ENCODE peak calls at places on chromosomes 5 and 9, in four cellular contexts. One of them, this sample, is unnamed.

GRCh38 chr5:72178910-72179815 is 71.9 kb downstream of the MAP1B start:
- DNase-seq in stomach: no peak
- DNase-seq in upper lobe of right lung: no peak
- DNase-seq in body of pancreas: peak; percentile 65
- DNase-seq in this sample: no peak

GRCh38 chr9:120344230-120344629 is 235.7 kb downstream of the CDK5RAP2 start:
- DNase-seq in stomach: no peak
- DNase-seq in upper lobe of right lung: no peak
- DNase-seq in body of pancreas: no peak
- DNase-seq in this sample: no peak

GRCh38 chr9:136046555-136046921 is 48.6 kb downstream of the NACC2 start:
- DNase-seq in stomach: no peak
- DNase-seq in upper lobe of right lung: no peak
- DNase-seq in body of pancreas: no peak
- DNase-seq in this sample: no peak

GRCh38 chr5:169875091-169875727 is 105.1 kb downstream of the INSYN2B start:
- DNase-seq in stomach: no peak
- DNase-seq in upper lobe of right lung: no peak
- DNase-seq in body of pancreas: peak; percentile 20
- DNase-seq in this sample: no peak

GRCh38 chr9:126661521-126662251 is 48.0 kb downstream of the LMX1B start:
- DNase-seq in stomach: no peak
- DNase-seq in upper lobe of right lung: no peak
- DNase-seq in body of pancreas: peak; percentile 56
- DNase-seq in this sample: no peak

GRCh38 chr9:79701651-79702050 is 129.9 kb downstream of the TLE4 start:
- DNase-seq in stomach: no peak
- DNase-seq in upper lobe of right lung: no peak
- DNase-seq in body of pancreas: no peak
- DNase-seq in this sample: peak; percentile 33

GRCh38 chr9:14107977-14108376 is 206.0 kb downstream of the NFIB start:
- DNase-seq in stomach: no peak
- DNase-seq in upper lobe of right lung: no peak
- DNase-seq in body of pancreas: no peak
- DNase-seq in this sample: no peak

GRCh38 chr5:36417668-36418067 is 116.0 kb upstream of the RANBP3L start:
- DNase-seq in stomach: no peak
- DNase-seq in upper lobe of right lung: no peak
- DNase-seq in body of pancreas: no peak
- DNase-seq in this sample: no peak

GRCh38 chr9:1978941-1979340 is 36.2 kb upstream of the SMARCA2 start:
- DNase-seq in stomach: no peak
- DNase-seq in upper lobe of right lung: no peak
- DNase-seq in body of pancreas: peak; percentile 41
- DNase-seq in this sample: no peak

GRCh38 chr5:67009028-67009427 is 187.6 kb downstream of the CD180 start:
- DNase-seq in stomach: no peak
- DNase-seq in upper lobe of right lung: no peak
- DNase-seq in body of pancreas: peak; percentile 26
- DNase-seq in this sample: no peak

GRCh38 chr9:87201316-87201715 is 254.0 kb upstream of the GAS1 start:
- DNase-seq in stomach: no peak
- DNase-seq in upper lobe of right lung: no peak
- DNase-seq in body of pancreas: no peak
- DNase-seq in this sample: no peak

GRCh38 chr5:87359106-87359505 is 53.6 kb downstream of the CCNH start:
- DNase-seq in stomach: no peak
- DNase-seq in upper lobe of right lung: no peak
- DNase-seq in body of pancreas: no peak
- DNase-seq in this sample: no peak
- H3K27ac ChIP-seq in stomach: no peak overlapping the region
- H3K27ac ChIP-seq in upper lobe of right lung: no peak overlapping the region
- H3K27ac ChIP-seq in body of pancreas: no peak overlapping the region
- H3K27ac ChIP-seq in this sample: no peak overlapping the region

GRCh38 chr9:127796899-127797370 is 5.7 kb upstream of the FPGS start:
- DNase-seq in stomach: no peak
- DNase-seq in upper lobe of right lung: no peak
- DNase-seq in body of pancreas: no peak
- DNase-seq in this sample: no peak
- H3K4me1 ChIP-seq in stomach: peaks cover 46% of the 10 kb centered on the region
- H3K4me1 ChIP-seq in upper lobe of right lung: peaks cover 39% of the 10 kb centered on the region
- H3K4me1 ChIP-seq in body of pancreas: peaks cover 99% of the 10 kb centered on the region
- H3K4me1 ChIP-seq in this sample: no peaks in the 10 kb centered on the region

DNA sequence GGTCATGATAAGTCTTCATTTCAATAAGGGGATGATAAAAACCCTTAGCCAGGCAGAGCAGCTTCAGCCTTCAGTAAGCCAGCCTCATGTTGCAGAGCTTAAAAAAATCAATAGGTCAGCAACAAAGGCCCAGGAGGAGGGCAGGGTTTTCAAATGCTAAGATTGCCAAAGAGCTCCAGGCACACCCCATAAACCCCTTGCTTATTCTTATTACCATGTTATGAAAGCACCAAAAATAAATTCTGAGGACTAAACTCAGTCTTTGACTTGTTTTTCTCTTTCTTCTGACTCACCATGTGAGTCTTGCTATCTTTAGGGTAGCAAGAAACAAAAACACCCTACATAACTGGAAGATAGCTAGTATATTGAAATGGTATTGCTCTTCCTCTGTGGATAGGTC is 317.1 kb downstream of the KCTD16 start:
- DNase-seq in stomach: no peak
- DNase-seq in upper lobe of right lung: no peak
- DNase-seq in body of pancreas: no peak
- DNase-seq in this sample: no peak
- H3K27ac ChIP-seq in stomach: no peak overlapping the region
- H3K27ac ChIP-seq in upper lobe of right lung: no peak overlapping the region
- H3K27ac ChIP-seq in body of pancreas: no peak overlapping the region
- H3K27ac ChIP-seq in this sample: no peak overlapping the region

GRCh38 chr5:132468665-132469379 is 21.8 kb downstream of the IRF1 start:
- DNase-seq in stomach: peak; percentile 23
- DNase-seq in upper lobe of right lung: peak; percentile 29
- DNase-seq in body of pancreas: peak; percentile 1
- DNase-seq in this sample: no peak

GRCh38 chr5:132471944-132472343 is 18.6 kb downstream of the IRF1 start:
- DNase-seq in stomach: peak; percentile 17
- DNase-seq in upper lobe of right lung: peak; percentile 18
- DNase-seq in body of pancreas: peak; percentile 6
- DNase-seq in this sample: no peak

GRCh38 chr5:132469380-132470372 is 20.9 kb downstream of the IRF1 start:
- DNase-seq in stomach: peak; percentile 24
- DNase-seq in upper lobe of right lung: peak; percentile 28
- DNase-seq in body of pancreas: peak; percentile 6
- DNase-seq in this sample: no peak

GRCh38 chr5:132471006-132471907 is 19.3 kb downstream of the IRF1 start:
- DNase-seq in stomach: peak; percentile 23
- DNase-seq in upper lobe of right lung: peak; percentile 18
- DNase-seq in body of pancreas: peak; percentile 16
- DNase-seq in this sample: no peak

GRCh38 chr5:132470596-132470995 is 20.0 kb downstream of the IRF1 start:
- DNase-seq in stomach: peak; percentile 25
- DNase-seq in upper lobe of right lung: peak; percentile 41
- DNase-seq in body of pancreas: peak; percentile 9
- DNase-seq in this sample: no peak
- H3K4me1 ChIP-seq in stomach: peaks cover 37% of the 10 kb centered on the region
- H3K4me1 ChIP-seq in upper lobe of right lung: peaks cover 48% of the 10 kb centered on the region
- H3K4me1 ChIP-seq in body of pancreas: peaks cover 40% of the 10 kb centered on the region
- H3K4me1 ChIP-seq in this sample: no peaks in the 10 kb centered on the region

GRCh38 chr5:55993628-55994501 is 898 bp downstream of the IL6ST start:
- DNase-seq in stomach: no peak
- DNase-seq in upper lobe of right lung: no peak
- DNase-seq in body of pancreas: no peak
- DNase-seq in this sample: no peak
- H3K27ac ChIP-seq in stomach: peak overlapping the region; percentile 99
- H3K27ac ChIP-seq in upper lobe of right lung: peak overlapping the region; percentile 99
- H3K27ac ChIP-seq in body of pancreas: peak overlapping the region; percentile 96
- H3K27ac ChIP-seq in this sample: peak overlapping the region; percentile 100

GRCh38 chr5:87126869-87127268 is 140.8 kb upstream of the RASA1 start:
- DNase-seq in stomach: no peak
- DNase-seq in upper lobe of right lung: no peak
- DNase-seq in body of pancreas: no peak
- DNase-seq in this sample: no peak

GRCh38 chr5:87125796-87126195 is 141.9 kb upstream of the RASA1 start:
- DNase-seq in stomach: no peak
- DNase-seq in upper lobe of right lung: no peak
- DNase-seq in body of pancreas: no peak
- DNase-seq in this sample: no peak

GRCh38 chr5:87127956-87128687 is 139.6 kb upstream of the RASA1 start:
- DNase-seq in stomach: no peak
- DNase-seq in upper lobe of right lung: no peak
- DNase-seq in body of pancreas: no peak
- DNase-seq in this sample: no peak

GRCh38 chr5:87129051-87129450 is 138.6 kb upstream of the RASA1 start:
- DNase-seq in stomach: no peak
- DNase-seq in upper lobe of right lung: no peak
- DNase-seq in body of pancreas: no peak
- DNase-seq in this sample: no peak

DNA sequence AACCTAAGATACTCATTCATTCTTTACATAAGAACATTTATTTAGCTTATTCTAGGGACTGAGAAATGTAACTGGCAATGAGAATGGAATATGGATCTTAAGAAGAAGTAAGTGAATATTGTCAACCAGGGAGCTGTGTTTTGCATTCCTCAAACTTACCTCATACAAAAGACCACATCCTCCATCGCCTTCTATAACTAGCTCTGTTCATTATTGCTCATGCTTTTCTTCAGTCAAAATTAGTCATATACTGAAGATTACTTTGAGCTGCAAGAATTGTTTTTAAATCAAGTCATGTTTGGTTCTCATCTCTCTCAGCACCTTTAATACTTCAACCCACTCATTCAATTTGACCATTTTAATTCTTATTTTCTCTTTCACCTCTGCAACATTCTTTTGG is 140.3 kb upstream of the RASA1 start:
- DNase-seq in stomach: no peak
- DNase-seq in upper lobe of right lung: no peak
- DNase-seq in body of pancreas: no peak
- DNase-seq in this sample: no peak
- H3K4me1 ChIP-seq in stomach: no peaks in the 10 kb centered on the region
- H3K4me1 ChIP-seq in upper lobe of right lung: no peaks in the 10 kb centered on the region
- H3K4me1 ChIP-seq in body of pancreas: no peaks in the 10 kb centered on the region
- H3K4me1 ChIP-seq in this sample: no peaks in the 10 kb centered on the region

GRCh38 chr5:14937277-14937676 is 65.7 kb upstream of the ANKH start:
- DNase-seq in stomach: no peak
- DNase-seq in upper lobe of right lung: no peak
- DNase-seq in body of pancreas: no peak
- DNase-seq in this sample: no peak
- H3K27ac ChIP-seq in stomach: no peak overlapping the region
- H3K27ac ChIP-seq in upper lobe of right lung: no peak overlapping the region
- H3K27ac ChIP-seq in body of pancreas: no peak overlapping the region
- H3K27ac ChIP-seq in this sample: no peak overlapping the region

GRCh38 chr5:141388661-141389060 is 1.2 kb downstream of the PCDHGB4 start:
- DNase-seq in stomach: no peak
- DNase-seq in upper lobe of right lung: no peak
- DNase-seq in body of pancreas: no peak
- DNase-seq in this sample: no peak
- H3K4me1 ChIP-seq in stomach: no peaks in the 10 kb centered on the region
- H3K4me1 ChIP-seq in upper lobe of right lung: no peaks in the 10 kb centered on the region
- H3K4me1 ChIP-seq in body of pancreas: no peaks in the 10 kb centered on the region
- H3K4me1 ChIP-seq in this sample: no peaks in the 10 kb centered on the region

DNA sequence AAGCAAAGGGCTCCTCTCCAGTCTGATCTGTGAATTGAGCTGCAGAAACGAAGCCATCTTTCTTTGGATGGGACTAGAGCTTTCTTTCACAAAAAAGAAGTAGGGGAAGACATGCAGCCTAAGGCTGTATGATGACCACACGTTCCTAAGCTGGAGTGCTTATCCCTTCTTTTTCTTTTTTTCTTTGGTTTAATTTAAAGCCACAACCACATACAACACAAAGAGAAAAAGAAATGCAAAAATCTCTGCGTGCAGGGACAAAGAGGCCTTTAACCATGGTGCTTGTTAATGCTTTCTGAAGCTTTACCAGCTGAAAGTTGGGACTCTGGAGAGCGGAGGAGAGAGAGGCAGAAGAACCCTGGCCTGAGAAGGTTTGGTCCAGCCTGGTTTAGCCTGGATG is 82.1 kb downstream of the PIK3R1 start:
- DNase-seq in stomach: no peak
- DNase-seq in upper lobe of right lung: no peak
- DNase-seq in body of pancreas: no peak
- DNase-seq in this sample: no peak
- H3K27ac ChIP-seq in stomach: no peak overlapping the region
- H3K27ac ChIP-seq in upper lobe of right lung: no peak overlapping the region
- H3K27ac ChIP-seq in body of pancreas: no peak overlapping the region
- H3K27ac ChIP-seq in this sample: no peak overlapping the region